ENCODE peak calls at places on chromosome 11, in six cellular contexts. O is choroid plexus epithelial cell, L is esophagus muscularis mucosa, N is AG04450, D is dorsolateral prefrontal cortex, X is ovary. H is an unnamed sample.

GRCh38 chr11:73277467-73277866 is 5.3 kb downstream of the P2RY6 start:
- DNase-seq in O (no peak), L (no peak), N (no peak), D (no peak), X (no peak), H (no peak)

GRCh38 chr11:123645576-123645975 is 8.8 kb downstream of the SCN3B start:
- DNase-seq in O (no peak), L (no peak), N (no peak), D (no peak), X (no peak), H (no peak)

GRCh38 chr11:132942611-132943324 is 589.5 kb downstream of the OPCML start:
- DNase-seq in O (no peak), L (peak), N (no peak), D (no peak), X (no peak), H (peak)

GRCh38 chr11:107561688-107562087 is 3.8 kb downstream of the ALKBH8 start:
- DNase-seq in O (peak), L (no peak), N (no peak), D (no peak), X (no peak), H (no peak)

GRCh38 chr11:27696112-27696511 is 4.1 kb downstream of the BDNF start:
- DNase-seq in O (peak), L (no peak), N (no peak), D (no peak), X (no peak), H (no peak)

GRCh38 chr11:47127213-47127612 is 49.5 kb downstream of the ARFGAP2 start:
- DNase-seq in O (no peak), L (no peak), N (no peak), D (no peak), X (no peak), H (no peak)

GRCh38 chr11:75510626-75511025 is 15.1 kb downstream of the GDPD5 start:
- DNase-seq in O (no peak), L (no peak), N (no peak), D (no peak), X (no peak), H (no peak)

GRCh38 chr11:19519912-19520641 is 192.6 kb upstream of the NAV2 start:
- DNase-seq in O (peak), L (no peak), N (no peak), D (no peak), X (no peak), H (no peak)

GRCh38 chr11:126146454-126147192 is 64.8 kb downstream of the RPUSD4 start:
- DNase-seq in O (no peak), L (no peak), N (no peak), D (no peak), X (peak), H (no peak)

GRCh38 chr11:19455731-19456130 is 215.0 kb upstream of the E2F8 start:
- DNase-seq in O (peak), L (no peak), N (no peak), D (no peak), X (no peak), H (no peak)

GRCh38 chr11:19670030-19670761 is 42.4 kb upstream of the NAV2 start:
- DNase-seq in O (peak), L (no peak), N (no peak), D (no peak), X (no peak), H (no peak)

GRCh38 chr11:65781152-65781961 is 581 bp upstream of the AP5B1 start:
- DNase-seq in O (no peak), L (no peak), N (no peak), D (no peak), X (peak), H (no peak)

GRCh38 chr11:132024587-132025295 is 654.3 kb downstream of the NTM start:
- DNase-seq in O (peak), L (peak), N (peak), D (no peak), X (no peak), H (no peak)

GRCh38 chr11:62710001-62710345 is 2.5 kb downstream of the GNG3 start:
- DNase-seq in O (peak), L (no peak), N (no peak), D (no peak), X (no peak), H (no peak)

GRCh38 chr11:12259956-12260355 is 117.4 kb upstream of the PARVA start:
- DNase-seq in O (no peak), L (no peak), N (no peak), D (no peak), X (no peak), H (no peak)

GRCh38 chr11:88414385-88414861 is 76.9 kb upstream of the CTSC start:
- DNase-seq in O (peak), L (no peak), N (no peak), D (no peak), X (no peak), H (no peak)

GRCh38 chr11:24093410-24093809 is 403.4 kb upstream of the LUZP2 start:
- DNase-seq in O (no peak), L (no peak), N (no peak), D (no peak), X (no peak), H (no peak)

GRCh38 chr11:65225284-65226102 is 36.3 kb upstream of the POLA2 start:
- DNase-seq in O (peak), L (no peak), N (peak), D (no peak), X (peak), H (no peak)

GRCh38 chr11:78416285-78417174 is 1.1 kb downstream of the GAB2 start:
- DNase-seq in O (peak), L (peak), N (peak), D (peak), X (peak), H (peak)

GRCh38 chr11:113806403-113806802 is 26.8 kb downstream of the CLDN25 start:
- DNase-seq in O (peak), L (no peak), N (no peak), D (no peak), X (no peak), H (no peak)

GRCh38 chr11:125621995-125622394 is 3.0 kb upstream of the CHEK1 start:
- DNase-seq in O (peak), L (no peak), N (no peak), D (no peak), X (no peak), H (no peak)

GRCh38 chr11:73968356-73968966 is 14.2 kb downstream of the UCP2 start:
- DNase-seq in O (no peak), L (no peak), N (no peak), D (no peak), X (no peak), H (no peak)

GRCh38 chr11:130737866-130738431 is 178.3 kb downstream of the SNX19 start:
- DNase-seq in O (peak), L (no peak), N (no peak), D (no peak), X (no peak), H (no peak)

GRCh38 chr11:4677948-4678347 is 19.7 kb downstream of the OR51E2 start:
- DNase-seq in O (no peak), L (no peak), N (no peak), D (no peak), X (no peak), H (no peak)

GRCh38 chr11:38791346-38791961 is 2193.4 kb upstream of the RAG2 start:
- DNase-seq in O (peak), L (no peak), N (peak), D (no peak), X (no peak), H (no peak)

GRCh38 chr11:84648413-84648812 is 978.7 kb downstream of the DLG2 start:
- DNase-seq in O (no peak), L (no peak), N (no peak), D (no peak), X (no peak), H (no peak)

GRCh38 chr11:110199184-110199981 is 97.0 kb downstream of the RDX start:
- DNase-seq in O (peak), L (peak), N (no peak), D (no peak), X (no peak), H (no peak)

GRCh38 chr11:82790723-82791487 is 57.2 kb upstream of the FAM181B start:
- DNase-seq in O (no peak), L (no peak), N (no peak), D (no peak), X (peak), H (no peak)

GRCh38 chr11:87198266-87198881 is 160.6 kb downstream of the TMEM135 start:
- DNase-seq in O (no peak), L (no peak), N (no peak), D (no peak), X (no peak), H (no peak)

GRCh38 chr11:104943561-104943960 is 24.8 kb downstream of the CASP4 start:
- DNase-seq in O (no peak), L (no peak), N (no peak), D (no peak), X (no peak), H (no peak)

GRCh38 chr11:66011785-66012303 is at the start of gene CST6:
- DNase-seq in O (no peak), L (no peak), N (no peak), D (no peak), X (no peak), H (no peak)

GRCh38 chr11:10600570-10601248 is 32.2 kb upstream of the LYVE1 start:
- DNase-seq in O (no peak), L (peak), N (no peak), D (no peak), X (no peak), H (no peak)

GRCh38 chr11:79007811-79008294 is 433.0 kb downstream of the TENM4 start:
- DNase-seq in O (no peak), L (no peak), N (no peak), D (no peak), X (no peak), H (peak)

GRCh38 chr11:77656362-77656761 is 18.8 kb upstream of the CLNS1A start:
- DNase-seq in O (no peak), L (no peak), N (no peak), D (no peak), X (no peak), H (no peak)

GRCh38 chr11:80495116-80495515 is 1054.3 kb upstream of the TENM4 start:
- DNase-seq in O (no peak), L (no peak), N (no peak), D (no peak), X (no peak), H (no peak)

GRCh38 chr11:116887909-116888556 is 50.6 kb upstream of the APOA1 start:
- DNase-seq in O (peak), L (no peak), N (no peak), D (peak), X (no peak), H (no peak)

GRCh38 chr11:117097567-117098268 is 510 bp downstream of the SIK3 start:
- DNase-seq in O (peak), L (no peak), N (no peak), D (peak), X (peak), H (peak)

GRCh38 chr11:44631831-44632230 is 66.4 kb downstream of the CD82 start:
- DNase-seq in O (no peak), L (no peak), N (no peak), D (no peak), X (no peak), H (peak)

DNA sequence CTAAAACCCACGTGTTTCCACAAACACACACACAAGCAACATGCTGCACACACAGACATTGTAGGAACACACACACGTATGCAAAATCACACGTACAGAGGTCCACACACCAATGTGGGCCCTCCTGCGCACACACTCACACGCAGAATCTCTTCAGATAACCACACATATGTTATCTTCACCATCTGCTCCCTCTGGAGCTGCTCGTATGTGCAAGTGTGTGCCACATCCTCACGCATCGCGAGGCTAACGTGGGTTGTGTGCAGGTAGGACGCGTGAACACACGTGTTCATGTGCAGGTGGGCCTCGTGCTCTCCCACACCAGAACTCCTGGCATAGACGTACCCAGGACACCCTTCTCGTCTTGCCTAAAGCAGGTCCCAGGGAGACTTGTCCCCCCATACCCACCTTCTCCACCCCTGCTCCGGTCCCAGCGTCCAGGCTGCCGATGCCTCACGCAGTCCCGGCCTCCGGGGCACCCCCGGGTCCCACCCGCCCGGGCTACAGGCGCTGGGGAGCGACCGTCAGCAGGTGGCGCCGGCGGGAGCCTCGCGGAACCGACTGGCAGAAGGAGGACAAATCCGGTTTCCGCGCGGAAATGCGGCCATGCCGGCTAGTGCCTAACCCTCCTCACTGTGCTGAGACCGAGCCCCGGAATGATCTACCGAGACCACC is 10.3 kb upstream of the IGSF9B start:
- DNase-seq in O (no peak), L (no peak), N (no peak), D (no peak), X (peak), H (no peak)
- TF ChIP-seq CTCF in O (no peak), L (peak), N (peak), D (peak), X (no peak), H (peak)

GRCh38 chr11:763549-764321 is 13.6 kb downstream of the GATD1 start:
- DNase-seq in O (no peak), L (no peak), N (no peak), D (no peak), X (no peak), H (no peak)
- TF ChIP-seq CTCF in O (no peak), L (no peak), N (no peak), D (no peak), X (no peak), H (no peak)

DNA sequence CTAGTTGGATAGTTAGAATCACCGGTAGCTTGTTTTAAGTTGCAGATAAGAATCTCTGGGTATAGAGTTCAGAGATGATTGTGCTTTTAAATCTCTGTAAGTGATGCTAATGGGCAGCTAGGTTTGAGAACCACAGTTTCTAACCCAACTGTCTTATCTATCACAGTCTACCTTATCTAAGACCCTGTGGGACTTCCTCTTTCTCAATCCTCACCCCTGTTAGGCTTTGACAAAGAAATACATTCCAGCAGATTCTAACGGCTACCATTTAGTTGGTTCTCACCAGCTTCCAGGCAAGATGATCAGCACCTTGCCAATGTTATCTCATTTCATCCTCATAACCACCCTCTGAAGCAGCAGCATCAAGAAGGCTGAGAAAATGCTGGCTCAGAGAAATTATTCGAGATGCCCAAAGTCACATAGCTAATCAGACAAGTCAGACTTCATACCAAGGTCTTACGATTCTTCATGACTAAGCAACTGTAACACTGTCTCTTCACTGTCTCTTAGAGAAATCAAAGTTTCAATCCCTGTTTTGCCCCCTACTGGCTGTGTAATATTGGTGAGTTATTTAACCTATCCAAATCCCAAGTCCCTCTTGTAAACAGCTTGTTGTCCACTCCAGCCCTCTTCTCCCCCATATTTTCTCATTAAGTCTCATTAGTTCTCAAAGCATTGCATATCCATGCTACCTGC is 192.4 kb upstream of the API5 start:
- DNase-seq in O (no peak), L (no peak), N (no peak), D (no peak), X (no peak), H (no peak)
- TF ChIP-seq CTCF in O (no peak), L (no peak), N (no peak), D (no peak), X (no peak), H (no peak)

DNA sequence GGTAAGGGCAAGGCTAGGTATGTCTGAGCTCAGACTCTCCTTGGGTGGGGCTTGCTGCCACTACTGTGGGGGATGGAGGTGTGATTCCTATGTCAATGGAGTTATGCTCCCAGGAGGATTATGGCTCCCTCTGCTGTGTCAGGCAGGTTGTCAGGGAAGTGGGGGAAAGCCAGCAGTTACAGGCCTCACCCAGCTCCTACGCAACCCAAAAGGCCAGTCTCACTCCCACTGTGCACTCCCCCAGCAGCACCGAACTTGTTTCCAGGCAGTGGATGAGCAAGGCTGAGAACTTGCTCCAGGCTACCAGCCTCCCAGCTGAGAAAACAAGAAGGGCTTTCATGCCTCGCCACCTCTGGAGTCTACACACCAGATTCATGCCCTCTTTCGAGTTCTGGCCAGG is 18.2 kb downstream of the C11orf91 start:
- DNase-seq in O (no peak), L (no peak), N (no peak), D (no peak), X (no peak), H (peak)
- TF ChIP-seq CTCF in O (peak), L (no peak), N (peak), D (no peak), X (no peak), H (peak)

GRCh38 chr11:2139118-2139490 is at the start of gene IGF2:
- DNase-seq in O (no peak), L (no peak), N (no peak), D (no peak), X (no peak), H (no peak)
- TF ChIP-seq CTCF in O (no peak), L (no peak), N (no peak), D (no peak), X (no peak), H (peak)

DNA sequence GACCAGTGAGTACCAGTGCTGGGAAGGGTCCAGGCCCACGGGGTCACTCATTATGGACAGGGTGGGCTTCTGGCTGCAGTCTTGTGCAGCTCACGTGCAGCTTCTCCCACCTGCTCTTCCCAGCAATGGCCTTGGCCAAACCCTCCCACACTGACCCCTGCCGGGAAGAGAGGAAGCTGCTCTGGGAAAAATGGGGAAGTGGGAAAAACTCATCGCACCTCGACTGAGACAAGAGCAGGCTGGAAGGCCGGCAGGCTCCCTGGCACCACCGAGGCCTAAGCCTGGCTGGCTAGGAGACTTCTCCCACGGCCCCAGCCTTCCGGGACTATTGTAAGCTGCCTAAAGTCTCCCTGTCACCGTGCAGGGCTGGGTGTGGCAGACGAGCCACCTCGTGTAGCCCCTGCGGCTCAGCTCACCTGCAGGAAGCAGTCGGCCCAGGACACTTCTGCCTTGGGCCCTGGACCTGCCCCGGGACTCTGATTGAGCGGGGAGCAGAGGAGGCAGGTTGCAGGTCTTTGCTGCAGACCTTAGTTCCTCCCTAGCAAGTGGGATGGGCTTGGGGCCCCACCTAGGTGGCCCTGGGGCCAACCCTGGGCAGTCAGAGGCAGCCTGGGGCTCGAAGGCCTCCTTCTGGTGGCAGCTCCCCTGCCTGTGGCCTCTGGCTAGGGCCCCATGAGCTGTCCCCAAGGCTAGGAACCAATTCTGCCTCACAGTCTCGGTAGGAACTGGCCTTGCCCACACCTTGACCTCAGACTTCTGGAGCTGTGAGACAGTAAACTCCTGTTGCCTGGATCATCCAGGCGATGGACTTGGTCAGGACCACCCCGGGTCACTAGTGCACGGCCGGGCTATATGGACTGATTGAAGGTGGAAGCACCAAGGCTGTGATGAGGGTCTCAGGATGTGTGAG is 23.1 kb downstream of the MRGPRG start:
- DNase-seq in O (no peak), L (no peak), N (no peak), D (no peak), X (no peak), H (no peak)
- TF ChIP-seq CTCF in O (peak), L (peak), N (peak), D (no peak), X (no peak), H (peak)

DNA sequence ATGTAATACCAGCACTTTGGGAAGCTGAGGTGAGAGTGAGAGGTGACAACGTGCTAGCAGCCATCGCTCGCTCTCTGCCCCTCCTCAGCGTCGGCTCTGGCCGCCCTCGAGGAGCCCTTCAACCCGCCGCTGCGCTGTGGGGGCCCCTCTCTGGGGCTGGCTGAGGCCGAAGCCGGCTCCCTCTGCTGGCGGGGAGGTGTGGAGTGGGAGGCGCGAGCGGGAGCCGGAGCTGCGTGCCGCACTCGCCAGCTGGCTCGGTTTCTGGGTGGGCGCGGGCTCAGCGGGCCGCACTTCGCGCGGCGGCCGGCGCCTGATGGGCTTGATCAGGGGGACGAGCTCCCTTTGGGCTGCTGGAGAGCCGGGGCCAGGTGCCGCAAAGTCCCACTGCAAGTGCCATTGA is 98.9 kb upstream of the UBASH3B start:
- DNase-seq in O (peak), L (no peak), N (no peak), D (no peak), X (no peak), H (no peak)
- TF ChIP-seq CTCF in O (peak), L (peak), N (peak), D (no peak), X (no peak), H (peak)

GRCh38 chr11:6269994-6270393 is 10.4 kb downstream of the CCKBR start:
- DNase-seq in O (no peak), L (no peak), N (no peak), D (no peak), X (no peak), H (no peak)
- TF ChIP-seq CTCF in O (no peak), L (no peak), N (no peak), D (no peak), X (no peak), H (no peak)

GRCh38 chr11:61334434-61335354 is 1.7 kb downstream of the TKFC start:
- DNase-seq in O (peak), L (no peak), N (no peak), D (no peak), X (peak), H (no peak)
- TF ChIP-seq CTCF in O (no peak), L (no peak), N (no peak), D (no peak), X (no peak), H (no peak)

H was measured in osteocyte.